ENCODE peak calls at places on chromosomes 13 and 19, in six cellular contexts. Y is aorta, M is testis, I is heart left ventricle, U is neural progenitor cell, T is breast epithelium. O is an unnamed sample.

GRCh38 chr13:51601601-51602348 is 17.5 kb downstream of the WDFY2 start:
- DNase-seq in Y (no peak), M (no peak), I (no peak), U (no peak), T (no peak), O (no peak)

GRCh38 chr19:6744381-6745288 is 5.2 kb downstream of the TRIP10 start:
- DNase-seq in Y (peak; percentile 89), M (peak; percentile 91), I (peak; percentile 94), U (peak; percentile 34), T (peak; percentile 93), O (peak; percentile 82)

GRCh38 chr19:55586976-55587668 is 6.5 kb upstream of the ZNF579 start:
- DNase-seq in Y (peak; percentile 95), M (peak; percentile 96), I (peak; percentile 95), U (peak; percentile 99), T (peak; percentile 98), O (peak; percentile 93)

GRCh38 chr19:1921326-1921725 is 16.1 kb downstream of the ADAT3 start:
- DNase-seq in Y (no peak), M (peak; percentile 77), I (no peak), U (no peak), T (no peak), O (no peak)

GRCh38 chr19:32581704-32582164 is 744 bp downstream of the PDCD5 start:
- DNase-seq in Y (no peak), M (peak; percentile 42), I (peak; percentile 44), U (peak; percentile 57), T (no peak), O (no peak)

GRCh38 chr13:37277435-37278144 is 172.1 kb upstream of the CSNK1A1L start:
- DNase-seq in Y (no peak), M (no peak), I (no peak), U (no peak), T (no peak), O (no peak)

GRCh38 chr13:52968074-52968700 is 60.4 kb upstream of the OLFM4 start:
- DNase-seq in Y (peak; percentile 74), M (peak; percentile 89), I (peak; percentile 76), U (peak; percentile 92), T (peak; percentile 73), O (peak; percentile 84)

GRCh38 chr13:75312884-75313520 is 169.0 kb downstream of the TBC1D4 start:
- DNase-seq in Y (no peak), M (no peak), I (no peak), U (no peak), T (no peak), O (no peak)

GRCh38 chr19:48244289-48244688 is 11.4 kb downstream of the CARD8 start:
- DNase-seq in Y (no peak), M (no peak), I (no peak), U (no peak), T (no peak), O (no peak)
- H3K27ac ChIP-seq in Y (no peak overlapping the region), M (no peak overlapping the region), I (peak overlapping the region; percentile 45), U (no peak overlapping the region), T (no peak overlapping the region), O (no peak overlapping the region)

GRCh38 chr19:22918221-22918620 is 84.8 kb downstream of the ZNF728 start:
- DNase-seq in Y (no peak), M (no peak), I (no peak), U (no peak), T (no peak), O (no peak)
- H3K9me3 ChIP-seq in Y (no peaks in the 10 kb centered on the region), M (no peaks in the 10 kb centered on the region), I (no peaks in the 10 kb centered on the region), U (peaks cover 7% of the 10 kb centered on the region), T (no peaks in the 10 kb centered on the region), O (no peaks in the 10 kb centered on the region)

GRCh38 chr19:39427707-39428106 is 8.0 kb downstream of the RPS16 start:
- DNase-seq in Y (no peak), M (no peak), I (no peak), U (no peak), T (no peak), O (no peak)

GRCh38 chr19:39428309-39429112 is 7.2 kb downstream of the RPS16 start:
- DNase-seq in Y (peak; percentile 85), M (peak; percentile 80), I (peak; percentile 86), U (peak; percentile 91), T (no peak), O (peak; percentile 43)

GRCh38 chr19:39432677-39433025 is 3.1 kb downstream of the RPS16 start:
- DNase-seq in Y (no peak), M (no peak), I (no peak), U (no peak), T (no peak), O (no peak)

GRCh38 chr19:39433480-39434079 is 2.2 kb downstream of the RPS16 start:
- DNase-seq in Y (no peak), M (no peak), I (no peak), U (no peak), T (no peak), O (no peak)

GRCh38 chr19:39430675-39431593 is 4.8 kb downstream of the RPS16 start:
- DNase-seq in Y (peak; percentile 72), M (no peak), I (no peak), U (no peak), T (no peak), O (no peak)
- H3K4me3 ChIP-seq in Y (no peak overlapping the region), M (no peak overlapping the region), I (no peak overlapping the region), U (no peak overlapping the region), T (no peak overlapping the region), O (no peak overlapping the region)

GRCh38 chr19:11263726-11264125 is 1.4 kb upstream of the DOCK6 start:
- DNase-seq in Y (no peak), M (no peak), I (no peak), U (no peak), T (no peak), O (no peak)

GRCh38 chr19:11267316-11268085 is 5.2 kb upstream of the DOCK6 start:
- DNase-seq in Y (no peak), M (no peak), I (no peak), U (no peak), T (no peak), O (no peak)

GRCh38 chr19:11264452-11265176 is 2.3 kb upstream of the DOCK6 start:
- DNase-seq in Y (no peak), M (no peak), I (peak; percentile 63), U (no peak), T (no peak), O (no peak)

GRCh38 chr19:11265177-11265784 is 3.0 kb upstream of the DOCK6 start:
- DNase-seq in Y (no peak), M (no peak), I (no peak), U (no peak), T (no peak), O (no peak)

GRCh38 chr19:11265785-11266236 is 3.5 kb upstream of the DOCK6 start:
- DNase-seq in Y (no peak), M (no peak), I (no peak), U (no peak), T (no peak), O (peak; percentile 71)
- H3K27ac ChIP-seq in Y (no peak overlapping the region), M (no peak overlapping the region), I (peak overlapping the region; percentile 94), U (no peak overlapping the region), T (peak overlapping the region; percentile 71), O (no peak overlapping the region)

GRCh38 chr19:9610484-9611113 is 10.4 kb downstream of the ZNF561 start:
- DNase-seq in Y (no peak), M (no peak), I (no peak), U (no peak), T (no peak), O (no peak)

GRCh38 chr19:9608912-9609311 is 12.1 kb downstream of the ZNF561 start:
- DNase-seq in Y (no peak), M (no peak), I (no peak), U (no peak), T (no peak), O (no peak)
- H3K9me3 ChIP-seq in Y (peaks cover 25% of the 10 kb centered on the region), M (no peaks in the 10 kb centered on the region), I (peaks cover 4% of the 10 kb centered on the region), U (peaks cover 7% of the 10 kb centered on the region), T (peaks cover 82% of the 10 kb centered on the region), O (no peaks in the 10 kb centered on the region)

GRCh38 chr19:46955114-46955812 is 64.4 kb upstream of the NPAS1 start:
- DNase-seq in Y (no peak), M (peak; percentile 57), I (no peak), U (no peak), T (no peak), O (no peak)
- H3K4me3 ChIP-seq in Y (no peak overlapping the region), M (no peak overlapping the region), I (no peak overlapping the region), U (no peak overlapping the region), T (no peak overlapping the region), O (no peak overlapping the region)

GRCh38 chr19:53161123-53161522 is 2.3 kb upstream of the ZNF347 start:
- DNase-seq in Y (no peak), M (no peak), I (no peak), U (no peak), T (no peak), O (no peak)

GRCh38 chr19:53158119-53158656 is 665 bp downstream of the ZNF347 start:
- DNase-seq in Y (peak; percentile 49), M (peak; percentile 48), I (peak; percentile 31), U (peak; percentile 67), T (peak; percentile 52), O (peak; percentile 64)

GRCh38 chr19:53156888-53157287 is 2.0 kb downstream of the ZNF347 start:
- DNase-seq in Y (no peak), M (no peak), I (no peak), U (no peak), T (no peak), O (no peak)

GRCh38 chr19:53160350-53160749 is 1.5 kb upstream of the ZNF347 start:
- DNase-seq in Y (no peak), M (no peak), I (no peak), U (no peak), T (no peak), O (no peak)

DNA sequence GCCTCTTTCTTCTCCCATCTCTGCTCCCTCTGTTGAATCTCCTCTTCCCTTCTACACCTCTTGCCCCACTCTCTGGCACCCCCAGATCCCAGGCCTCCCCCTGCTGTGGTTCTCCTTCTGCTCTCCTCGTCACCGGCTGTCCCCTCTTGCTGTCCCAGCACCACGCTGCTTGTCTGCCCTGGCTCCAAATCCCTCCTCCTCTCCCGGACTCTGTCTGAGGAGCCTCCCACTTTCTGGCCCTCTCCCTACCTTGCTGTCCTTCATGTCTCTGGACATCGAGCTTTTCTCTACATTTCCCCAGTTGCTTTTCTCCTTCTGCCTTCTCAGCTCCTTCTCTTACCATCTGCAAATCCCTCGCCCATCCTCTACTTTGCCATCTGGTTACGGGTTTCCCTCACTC is 1.3 kb downstream of the ZNF347 start:
- DNase-seq in Y (no peak), M (peak; percentile 36), I (no peak), U (peak; percentile 61), T (no peak), O (peak; percentile 12)
- H3K27ac ChIP-seq in Y (no peak overlapping the region), M (no peak overlapping the region), I (peak overlapping the region; percentile 73), U (no peak overlapping the region), T (peak overlapping the region; percentile 68), O (peak overlapping the region; percentile 22)

DNA sequence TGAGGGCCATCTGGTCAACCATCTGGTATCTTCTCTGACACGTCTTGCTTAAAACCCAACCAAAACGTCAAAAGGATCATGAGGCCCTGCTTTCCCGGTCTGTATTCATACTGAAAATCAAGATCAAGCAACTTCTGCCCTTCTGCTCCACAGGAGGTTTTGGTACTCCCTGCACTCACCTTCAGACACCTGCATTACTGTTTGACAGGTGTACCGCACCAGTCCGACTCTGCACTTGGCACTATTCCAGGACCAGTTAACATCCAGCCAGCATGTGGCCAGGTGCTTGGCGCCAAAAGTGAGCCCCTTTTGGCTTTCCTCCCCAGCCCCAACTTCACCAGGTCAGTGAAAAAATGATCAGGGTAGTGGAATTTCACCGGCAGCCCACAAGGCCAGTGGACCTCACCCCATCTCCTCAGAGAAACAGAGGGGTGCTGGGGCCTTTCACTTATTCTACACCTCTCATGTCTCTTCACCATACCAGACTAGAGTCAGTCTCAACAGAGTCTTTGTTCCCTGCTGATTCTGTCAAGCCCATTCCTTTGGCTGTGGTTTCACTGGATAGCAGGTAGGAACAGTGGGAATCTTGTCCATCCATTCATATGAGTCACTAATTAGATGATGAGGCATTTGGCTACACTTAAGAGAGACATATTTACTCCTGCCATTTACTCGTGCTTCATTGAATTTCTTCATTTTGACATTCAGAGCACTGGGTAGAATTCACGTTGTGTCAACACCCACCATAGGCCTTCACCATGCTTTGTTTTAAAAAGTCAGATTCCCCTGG is 85.3 kb downstream of the ZNF726 start:
- DNase-seq in Y (no peak), M (no peak), I (no peak), U (no peak), T (no peak), O (no peak)
- H3K9me3 ChIP-seq in Y (peaks cover 2% of the 10 kb centered on the region), M (no peaks in the 10 kb centered on the region), I (no peaks in the 10 kb centered on the region), U (peaks cover 15% of the 10 kb centered on the region), T (no peaks in the 10 kb centered on the region), O (no peaks in the 10 kb centered on the region)

O was measured in pancreas.